ENCODE peak calls at places on chromosome 16, in six cellular contexts. One of them, this sample, is unnamed.

GRCh38 chr16:85334718-85335583 is 222.7 kb upstream of the CIBAR2 start:
- DNase-seq in K562: peak
- DNase-seq in GM12892: no peak
- DNase-seq in HepG2: peak
- DNase-seq in GM12878: no peak
- DNase-seq in H1: no peak
- DNase-seq in this sample: no peak

GRCh38 chr16:84603115-84603816 is 14.6 kb downstream of the COTL1 start:
- DNase-seq in HepG2: no peak
- DNase-seq in K562: peak
- DNase-seq in GM12878: no peak
- DNase-seq in GM12892: no peak
- DNase-seq in H1: no peak
- DNase-seq in this sample: no peak

GRCh38 chr16:87305505-87306391 is 11.4 kb downstream of the C16orf95 start:
- DNase-seq in K562: peak
- DNase-seq in GM12878: no peak
- DNase-seq in H1: no peak
- DNase-seq in GM12892: no peak
- DNase-seq in HepG2: no peak
- DNase-seq in this sample: no peak

GRCh38 chr16:53864819-53865491 is 161.0 kb downstream of the FTO start:
- DNase-seq in GM12892: no peak
- DNase-seq in H1: no peak
- DNase-seq in GM12878: no peak
- DNase-seq in K562: peak
- DNase-seq in HepG2: peak
- DNase-seq in this sample: no peak

GRCh38 chr16:66135376-66135775 is 231.1 kb upstream of the CDH5 start:
- DNase-seq in GM12878: no peak
- DNase-seq in H1: no peak
- DNase-seq in K562: no peak
- DNase-seq in GM12892: no peak
- DNase-seq in HepG2: no peak
- DNase-seq in this sample: no peak

GRCh38 chr16:17414421-17414820 is 56.3 kb downstream of the XYLT1 start:
- DNase-seq in K562: no peak
- DNase-seq in H1: no peak
- DNase-seq in HepG2: no peak
- DNase-seq in GM12892: no peak
- DNase-seq in GM12878: peak
- DNase-seq in this sample: no peak

GRCh38 chr16:61544165-61544564 is 492.1 kb downstream of the CDH8 start:
- DNase-seq in H1: no peak
- DNase-seq in HepG2: no peak
- DNase-seq in GM12892: no peak
- DNase-seq in GM12878: no peak
- DNase-seq in K562: no peak
- DNase-seq in this sample: no peak

GRCh38 chr16:9134739-9135138 is 43.3 kb downstream of the HAPSTR1 start:
- DNase-seq in K562: peak
- DNase-seq in GM12878: no peak
- DNase-seq in HepG2: peak
- DNase-seq in H1: peak
- DNase-seq in GM12892: peak
- DNase-seq in this sample: peak

GRCh38 chr16:50680907-50681885 is at the start of gene SNX20:
- DNase-seq in H1: no peak
- DNase-seq in K562: no peak
- DNase-seq in HepG2: no peak
- DNase-seq in GM12892: peak
- DNase-seq in GM12878: peak
- DNase-seq in this sample: no peak

GRCh38 chr16:30720694-30721093 is 21.7 kb downstream of the SRCAP start:
- DNase-seq in K562: no peak
- DNase-seq in HepG2: no peak
- DNase-seq in GM12892: no peak
- DNase-seq in GM12878: no peak
- DNase-seq in H1: no peak
- DNase-seq in this sample: no peak

GRCh38 chr16:1492082-1492922 is 858 bp upstream of the TELO2 start:
- DNase-seq in GM12892: no peak
- DNase-seq in H1: no peak
- DNase-seq in K562: peak
- DNase-seq in GM12878: no peak
- DNase-seq in HepG2: no peak
- DNase-seq in this sample: no peak

GRCh38 chr16:386641-387156 is 4.9 kb upstream of the PGAP6 start:
- DNase-seq in K562: peak
- DNase-seq in GM12892: no peak
- DNase-seq in HepG2: no peak
- DNase-seq in GM12878: no peak
- DNase-seq in H1: no peak
- DNase-seq in this sample: no peak

GRCh38 chr16:46727630-46728029 is 20.5 kb downstream of the MYLK3 start:
- DNase-seq in GM12878: no peak
- DNase-seq in K562: no peak
- DNase-seq in H1: no peak
- DNase-seq in HepG2: no peak
- DNase-seq in GM12892: no peak
- DNase-seq in this sample: no peak

GRCh38 chr16:379183-379960 is 2.4 kb downstream of the PGAP6 start:
- DNase-seq in GM12878: no peak
- DNase-seq in K562: no peak
- DNase-seq in GM12892: no peak
- DNase-seq in H1: peak
- DNase-seq in HepG2: no peak
- DNase-seq in this sample: no peak

GRCh38 chr16:86635181-86635580 is 56.8 kb downstream of the FOXL1 start:
- DNase-seq in HepG2: no peak
- DNase-seq in H1: no peak
- DNase-seq in GM12892: no peak
- DNase-seq in K562: no peak
- DNase-seq in GM12878: no peak
- DNase-seq in this sample: no peak

GRCh38 chr16:87922250-87922871 is 14.0 kb downstream of the CA5A start:
- DNase-seq in H1: no peak
- DNase-seq in GM12892: no peak
- DNase-seq in GM12878: no peak
- DNase-seq in HepG2: no peak
- DNase-seq in K562: no peak
- DNase-seq in this sample: no peak

GRCh38 chr16:57536306-57537193 is at the start of gene CCDC102A:
- DNase-seq in GM12878: no peak
- DNase-seq in K562: peak
- DNase-seq in H1: peak
- DNase-seq in HepG2: no peak
- DNase-seq in GM12892: no peak
- DNase-seq in this sample: no peak

GRCh38 chr16:51151435-51151950 is 423 bp upstream of the SALL1 start:
- DNase-seq in HepG2: peak
- DNase-seq in H1: peak
- DNase-seq in GM12892: no peak
- DNase-seq in GM12878: no peak
- DNase-seq in K562: no peak
- DNase-seq in this sample: no peak

GRCh38 chr16:14289692-14290340 is 218.7 kb downstream of the MRTFB start:
- DNase-seq in H1: peak
- DNase-seq in GM12878: no peak
- DNase-seq in K562: peak
- DNase-seq in GM12892: no peak
- DNase-seq in HepG2: peak
- DNase-seq in this sample: no peak

GRCh38 chr16:87276091-87276561 is 41.1 kb downstream of the C16orf95 start:
- DNase-seq in HepG2: no peak
- DNase-seq in GM12892: no peak
- DNase-seq in GM12878: no peak
- DNase-seq in H1: no peak
- DNase-seq in K562: no peak
- DNase-seq in this sample: no peak

DNA sequence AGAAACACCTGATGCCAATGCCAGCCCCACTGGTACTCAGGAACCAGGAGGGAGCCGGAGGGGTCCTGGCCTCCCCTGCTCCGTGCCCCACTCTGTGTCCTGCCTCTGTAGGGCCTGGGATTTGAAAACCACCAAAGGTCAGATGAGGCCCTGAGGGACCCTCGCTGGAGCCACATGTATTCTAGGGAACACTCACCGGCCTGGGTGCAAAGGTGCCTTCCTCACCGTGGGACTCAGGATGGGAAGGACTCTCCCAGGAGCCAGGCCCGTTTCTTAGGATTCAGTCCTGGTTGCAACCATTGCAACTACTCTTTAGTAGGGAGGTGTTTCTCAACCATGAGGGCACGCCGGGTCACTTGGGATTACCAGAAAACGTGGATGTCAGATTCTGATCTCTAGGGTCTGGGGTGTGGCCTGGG is 74.6 kb downstream of the N4BP1 start:
- DNase-seq in K562: no peak
- DNase-seq in H1: no peak
- DNase-seq in HepG2: no peak
- DNase-seq in GM12892: no peak
- DNase-seq in GM12878: no peak
- DNase-seq in this sample: no peak
- TF ChIP-seq POLR2A in K562: no peak
- TF ChIP-seq POLR2A in H1: no peak
- TF ChIP-seq POLR2A in HepG2: no peak
- TF ChIP-seq POLR2A in GM12892: no peak
- TF ChIP-seq POLR2A in GM12878: no peak
- TF ChIP-seq POLR2A in this sample: no peak

GRCh38 chr16:11530171-11530940 is 56.4 kb downstream of the LITAF start:
- DNase-seq in H1: no peak
- DNase-seq in GM12892: no peak
- DNase-seq in HepG2: peak
- DNase-seq in K562: no peak
- DNase-seq in GM12878: no peak
- DNase-seq in this sample: no peak
- TF ChIP-seq TAF1 in H1: no peak
- TF ChIP-seq TAF1 in GM12892: no peak
- TF ChIP-seq TAF1 in HepG2: no peak
- TF ChIP-seq TAF1 in K562: no peak
- TF ChIP-seq TAF1 in GM12878: no peak
- TF ChIP-seq TAF1 in this sample: no peak

GRCh38 chr16:2895813-2896212 is 12.8 kb downstream of the FLYWCH2 start:
- DNase-seq in GM12878: no peak
- DNase-seq in GM12892: no peak
- DNase-seq in HepG2: peak
- DNase-seq in K562: no peak
- DNase-seq in H1: no peak
- DNase-seq in this sample: no peak
- TF ChIP-seq POLR2A in GM12878: no peak
- TF ChIP-seq POLR2A in GM12892: no peak
- TF ChIP-seq POLR2A in HepG2: no peak
- TF ChIP-seq POLR2A in K562: no peak
- TF ChIP-seq POLR2A in H1: no peak
- TF ChIP-seq POLR2A in this sample: no peak

GRCh38 chr16:89174055-89174827 is 2.7 kb downstream of the CDH15 start:
- DNase-seq in K562: peak
- DNase-seq in H1: peak
- DNase-seq in GM12878: no peak
- DNase-seq in GM12892: no peak
- DNase-seq in HepG2: no peak
- DNase-seq in this sample: no peak
- TF ChIP-seq TAF1 in K562: no peak
- TF ChIP-seq TAF1 in H1: no peak
- TF ChIP-seq TAF1 in GM12878: no peak
- TF ChIP-seq TAF1 in GM12892: no peak
- TF ChIP-seq TAF1 in HepG2: no peak
- TF ChIP-seq TAF1 in this sample: no peak

GRCh38 chr16:79825002-79825401 is 224.5 kb upstream of the MAF start:
- DNase-seq in H1: no peak
- DNase-seq in GM12892: no peak
- DNase-seq in K562: no peak
- DNase-seq in HepG2: no peak
- DNase-seq in GM12878: no peak
- DNase-seq in this sample: no peak

GRCh38 chr16:79823644-79824043 is 223.1 kb upstream of the MAF start:
- DNase-seq in GM12892: no peak
- DNase-seq in K562: no peak
- DNase-seq in H1: no peak
- DNase-seq in GM12878: no peak
- DNase-seq in HepG2: no peak
- DNase-seq in this sample: no peak

GRCh38 chr16:79816081-79816497 is 215.6 kb upstream of the MAF start:
- DNase-seq in K562: peak
- DNase-seq in HepG2: no peak
- DNase-seq in H1: no peak
- DNase-seq in GM12878: no peak
- DNase-seq in GM12892: no peak
- DNase-seq in this sample: no peak

GRCh38 chr16:79826732-79827514 is 226.4 kb upstream of the MAF start:
- DNase-seq in HepG2: no peak
- DNase-seq in K562: no peak
- DNase-seq in H1: no peak
- DNase-seq in GM12878: no peak
- DNase-seq in GM12892: no peak
- DNase-seq in this sample: no peak

DNA sequence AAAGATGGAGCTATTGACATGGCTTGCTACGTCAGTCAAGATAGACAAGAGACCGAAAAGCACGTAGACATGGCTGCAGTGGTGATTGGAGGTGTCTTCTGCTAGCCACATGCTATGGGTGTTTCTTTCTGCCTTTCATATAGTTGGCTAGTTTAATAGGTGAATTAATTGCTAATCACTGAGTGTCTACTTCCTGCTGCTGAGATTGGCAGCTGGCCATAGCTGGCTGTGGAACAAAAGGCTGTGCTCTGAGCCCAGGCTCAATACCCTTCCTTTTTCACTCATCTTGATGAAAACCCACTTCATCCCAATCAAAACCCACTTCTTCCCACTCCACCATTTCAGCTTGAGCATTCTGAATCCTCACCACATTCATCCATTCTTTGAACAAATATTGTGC is 221.4 kb upstream of the MAF start:
- DNase-seq in GM12878: no peak
- DNase-seq in K562: no peak
- DNase-seq in HepG2: no peak
- DNase-seq in H1: no peak
- DNase-seq in GM12892: no peak
- DNase-seq in this sample: no peak
- TF ChIP-seq POLR2A in GM12878: no peak
- TF ChIP-seq POLR2A in K562: no peak
- TF ChIP-seq POLR2A in HepG2: no peak
- TF ChIP-seq POLR2A in H1: no peak
- TF ChIP-seq POLR2A in GM12892: no peak
- TF ChIP-seq POLR2A in this sample: no peak